ENCODE peak calls at places on chromosomes 13 and 19, in six cellular contexts. M is gastrocnemius medialis; A is putamen; U is T-cell; L is HuH-7; K is activated CD4-positive, CD25-positive, alpha-beta regulatory T cell treated with anti-CD3 and anti-CD28 coated beads, Interleukin-2, amount 50 U/mL, for 16 hours. R is an unnamed sample.

GRCh38 chr19:3766520-3766919 is 4.0 kb downstream of the MRPL54 start:
- DNase-seq in U (no peak), L (no peak), M (no peak), K (no peak), A (no peak), R (no peak)

GRCh38 chr13:35470671-35471465 is 5.6 kb downstream of the MAB21L1 start:
- DNase-seq in U (no peak), L (no peak), K (no peak), M (peak; percentile 62), A (no peak), R (no peak)

GRCh38 chr19:757811-758668 is 7.1 kb downstream of the MISP start:
- DNase-seq in M (no peak), A (no peak), K (no peak), L (no peak), U (no peak), R (no peak)

GRCh38 chr13:33126909-33127607 is 110.8 kb downstream of the KL start:
- DNase-seq in M (peak; percentile 67), L (no peak), K (no peak), U (no peak), A (no peak), R (no peak)

GRCh38 chr19:5091576-5092215 is 122.8 kb downstream of the KDM4B start:
- DNase-seq in L (no peak), U (no peak), M (no peak), A (no peak), K (no peak), R (no peak)

GRCh38 chr13:59680429-59681024 is 483.2 kb downstream of the DIAPH3 start:
- DNase-seq in K (no peak), U (no peak), M (no peak), A (no peak), L (no peak), R (no peak)

GRCh38 chr19:10640361-10640760 is 13.8 kb upstream of the ILF3 start:
- DNase-seq in U (no peak), M (no peak), A (no peak), L (no peak), K (no peak), R (peak; percentile 78)

GRCh38 chr19:40366697-40367561 is 18.4 kb downstream of the PLD3 start:
- DNase-seq in U (no peak), L (no peak), K (no peak), A (peak; percentile 76), M (no peak), R (no peak)

GRCh38 chr19:13881231-13881691 is 4.3 kb downstream of the NANOS3 start:
- DNase-seq in M (no peak), U (no peak), L (no peak), A (no peak), K (no peak), R (peak; percentile 45)

GRCh38 chr13:95463516-95463915 is 89.0 kb upstream of the CLDN10 start:
- DNase-seq in U (no peak), M (no peak), K (no peak), L (no peak), A (no peak), R (no peak)

GRCh38 chr13:21550918-21551317 is 53.1 kb downstream of the MICU2 start:
- DNase-seq in U (no peak), M (no peak), A (no peak), K (no peak), L (no peak), R (peak; percentile 6)

GRCh38 chr19:10517760-10518443 is 655 bp upstream of the S1PR5 start:
- DNase-seq in A (peak; percentile 70), M (no peak), K (no peak), U (no peak), L (peak; percentile 70), R (no peak)

GRCh38 chr19:49338023-49338677 is 2.9 kb downstream of the CD37 start:
- DNase-seq in K (no peak), U (no peak), M (no peak), A (no peak), L (no peak), R (no peak)

GRCh38 chr13:99731747-99732146 is 230.5 kb downstream of the TM9SF2 start:
- DNase-seq in K (no peak), L (no peak), M (no peak), A (no peak), U (no peak), R (no peak)

GRCh38 chr13:99282264-99283231 is 24.4 kb upstream of the GPR18 start:
- DNase-seq in K (no peak), M (no peak), A (no peak), L (no peak), U (no peak), R (no peak)

GRCh38 chr19:47494729-47495128 is 10.7 kb upstream of the KPTN start:
- DNase-seq in K (no peak), M (no peak), U (no peak), L (no peak), A (no peak), R (no peak)

GRCh38 chr19:33778089-33778791 is 18.4 kb upstream of the KCTD15 start:
- DNase-seq in L (peak; percentile 96), M (peak; percentile 46), K (peak; percentile 63), A (peak; percentile 66), U (peak; percentile 82), R (peak; percentile 54)

GRCh38 chr13:75055296-75055695 is 426.7 kb downstream of the TBC1D4 start:
- DNase-seq in M (no peak), K (no peak), A (no peak), U (no peak), L (no peak), R (no peak)

GRCh38 chr19:39408392-39409206 is 2.0 kb downstream of the ZFP36 start:
- DNase-seq in M (peak; percentile 80), K (no peak), L (no peak), A (no peak), U (peak; percentile 42), R (no peak)

GRCh38 chr19:11196406-11197287 is 698 bp downstream of the KANK2 start:
- DNase-seq in L (no peak), K (no peak), M (no peak), U (no peak), A (no peak), R (no peak)

GRCh38 chr13:38590230-38590629 is 96.6 kb upstream of the FREM2 start:
- DNase-seq in M (no peak), U (no peak), A (no peak), L (no peak), K (no peak), R (no peak)